ENCODE peak calls at places on chromosome 11, in seven cellular contexts. C is fibroblast of the conjunctiva; P is SK-MEL-5; K is fibroblast of the aortic adventitia; D is PC-9; B is anterior cingulate cortex; F is activated CD4-positive, alpha-beta T cell treated with anti-CD3 and anti-CD28 coated beads, Interleukin-2, amount 50 U/mL, for 48 hours. Y is an unnamed sample.

GRCh38 chr11:107988397-107989158 is 20.1 kb upstream of the CUL5 start:
- DNase-seq in C (no peak), F (no peak), P (no peak), K (no peak), D (no peak), B (no peak), Y (no peak)

GRCh38 chr11:19978668-19979518 is 181.4 kb downstream of the DBX1 start:
- DNase-seq in C (peak; percentile 90), F (no peak), P (no peak), D (peak; percentile 61), B (no peak), K (peak; percentile 90), Y (no peak)

GRCh38 chr11:86743223-86744118 is 56.9 kb upstream of the PRSS23 start:
- DNase-seq in K (peak; percentile 97), D (peak; percentile 80), F (peak; percentile 56), P (peak; percentile 51), B (no peak), C (peak; percentile 80), Y (peak; percentile 86)

GRCh38 chr11:65014146-65014960 is at the start of gene ARL2:
- DNase-seq in B (no peak), D (peak; percentile 91), P (no peak), C (no peak), K (no peak), F (peak; percentile 59), Y (peak; percentile 84)

GRCh38 chr11:129248618-129249017 is 56.5 kb upstream of the ARHGAP32 start:
- DNase-seq in D (no peak), B (no peak), K (peak; percentile 67), C (peak; percentile 46), P (no peak), F (no peak), Y (no peak)

GRCh38 chr11:95229199-95230053 is 1.6 kb downstream of the SESN3 start:
- DNase-seq in C (no peak), P (no peak), K (peak; percentile 53), B (peak; percentile 27), D (no peak), F (no peak), Y (peak; percentile 41)

GRCh38 chr11:17388609-17389204 is at the start of gene KCNJ11:
- DNase-seq in K (no peak), F (no peak), C (no peak), D (peak; percentile 10), B (no peak), P (no peak), Y (no peak)

GRCh38 chr11:65503923-65504670 is 5.3 kb downstream of the MALAT1 start:
- DNase-seq in D (no peak), B (no peak), C (no peak), P (peak; percentile 78), K (peak; percentile 84), F (no peak), Y (peak; percentile 45)

GRCh38 chr11:107929611-107930200 is 1.5 kb downstream of the RAB39A start:
- DNase-seq in B (peak; percentile 51), P (no peak), K (no peak), C (no peak), D (no peak), F (peak; percentile 7), Y (no peak)

Y was measured in foreskin melanocyte.